ENCODE peak calls at places on chromosome 4, in nine cellular contexts. P, A, E, Y, C, L, G, X and T are unnamed samples.

GRCh38 chr4:122830392-122831095 is 3.9 kb downstream of the FGF2 start:
- DNase-seq in P (peak; percentile 55), A (no peak), E (no peak), Y (no peak), C (no peak), L (no peak), G (no peak), X (no peak), T (no peak)

GRCh38 chr4:66750273-66750672 is 795.0 kb downstream of the CENPC start:
- DNase-seq in P (no peak), A (no peak), E (no peak), Y (no peak), C (no peak), L (no peak), G (no peak), X (no peak), T (no peak)

GRCh38 chr4:139167774-139168444 is 9.1 kb downstream of the ELF2 start:
- DNase-seq in P (no peak), A (no peak), E (no peak), Y (no peak), C (peak; percentile 86), L (peak; percentile 62), G (no peak), X (no peak), T (no peak)

GRCh38 chr4:47642985-47643745 is 158.1 kb downstream of the ATP10D start:
- DNase-seq in P (no peak), A (no peak), E (peak; percentile 10), Y (no peak), C (no peak), L (no peak), G (no peak), X (no peak), T (no peak)

GRCh38 chr4:2354127-2354526 is 64.3 kb downstream of the ZFYVE28 start:
- DNase-seq in P (no peak), A (no peak), E (no peak), Y (no peak), C (peak; percentile 59), L (no peak), G (no peak), X (no peak), T (no peak)

GRCh38 chr4:165991325-165992180 is 118.5 kb downstream of the TLL1 start:
- DNase-seq in P (peak; percentile 45), A (no peak), E (no peak), Y (no peak), C (no peak), L (no peak), G (no peak), X (no peak), T (no peak)

GRCh38 chr4:53821179-53821851 is 230.0 kb upstream of the LNX1 start:
- DNase-seq in P (no peak), A (no peak), E (no peak), Y (no peak), C (no peak), L (no peak), G (no peak), X (no peak), T (no peak)

GRCh38 chr4:149790172-149790907 is 25.3 kb downstream of the IQCM start:
- DNase-seq in P (no peak), A (no peak), E (peak; percentile 45), Y (no peak), C (peak; percentile 1), L (no peak), G (no peak), X (no peak), T (no peak)

GRCh38 chr4:147996840-147997239 is 265.0 kb downstream of the ARHGAP10 start:
- DNase-seq in P (no peak), A (no peak), E (no peak), Y (no peak), C (no peak), L (no peak), G (no peak), X (no peak), T (no peak)

GRCh38 chr4:55008166-55009056 is 117.0 kb downstream of the KDR start:
- DNase-seq in P (no peak), A (no peak), E (no peak), Y (no peak), C (peak; percentile 22), L (no peak), G (no peak), X (no peak), T (no peak)

GRCh38 chr4:109803924-109804571 is 2.2 kb upstream of the CFI start:
- DNase-seq in P (peak; percentile 31), A (no peak), E (peak; percentile 4), Y (no peak), C (peak; percentile 61), L (peak; percentile 57), G (no peak), X (peak; percentile 17), T (no peak)

GRCh38 chr4:8201341-8201781 is 2.3 kb downstream of the SH3TC1 start:
- DNase-seq in P (no peak), A (no peak), E (no peak), Y (no peak), C (peak; percentile 85), L (no peak), G (no peak), X (no peak), T (no peak)

GRCh38 chr4:173261052-173261451 is 73.1 kb downstream of the HMGB2 start:
- DNase-seq in P (no peak), A (no peak), E (no peak), Y (no peak), C (no peak), L (no peak), G (no peak), X (no peak), T (no peak)

GRCh38 chr4:111937368-111937767 is 207.9 kb upstream of the FAM241A start:
- DNase-seq in P (no peak), A (no peak), E (peak; percentile 14), Y (no peak), C (peak; percentile 42), L (peak; percentile 51), G (no peak), X (no peak), T (no peak)

GRCh38 chr4:147723316-147723715 is 8.6 kb upstream of the ARHGAP10 start:
- DNase-seq in P (no peak), A (no peak), E (no peak), Y (no peak), C (no peak), L (peak; percentile 21), G (no peak), X (peak; percentile 46), T (peak; percentile 81)

GRCh38 chr4:94690851-94691254 is 66.9 kb upstream of the BMPR1B start:
- DNase-seq in P (no peak), A (no peak), E (peak; percentile 44), Y (no peak), C (peak; percentile 6), L (no peak), G (no peak), X (no peak), T (no peak)

GRCh38 chr4:127586922-127587571 is 45.7 kb upstream of the INTU start:
- DNase-seq in P (peak; percentile 9), A (no peak), E (no peak), Y (peak; percentile 3), C (peak; percentile 48), L (peak; percentile 49), G (no peak), X (no peak), T (no peak)

GRCh38 chr4:163941221-163941865 is 446.9 kb downstream of the TMA16 start:
- DNase-seq in P (no peak), A (no peak), E (no peak), Y (no peak), C (no peak), L (no peak), G (no peak), X (no peak), T (no peak)

GRCh38 chr4:130099159-130099558 is 1003.2 kb downstream of the C4orf33 start:
- DNase-seq in P (no peak), A (no peak), E (no peak), Y (no peak), C (no peak), L (no peak), G (no peak), X (no peak), T (no peak)

GRCh38 chr4:6891436-6892170 is 18.0 kb upstream of the TBC1D14 start:
- DNase-seq in P (no peak), A (no peak), E (no peak), Y (no peak), C (peak; percentile 77), L (no peak), G (no peak), X (no peak), T (no peak)

GRCh38 chr4:6893449-6894085 is 16.1 kb upstream of the TBC1D14 start:
- DNase-seq in P (no peak), A (no peak), E (peak; percentile 73), Y (no peak), C (peak; percentile 73), L (peak; percentile 99), G (peak; percentile 55), X (no peak), T (no peak)

GRCh38 chr4:6892909-6893202 is 16.8 kb upstream of the TBC1D14 start:
- DNase-seq in P (no peak), A (no peak), E (no peak), Y (no peak), C (no peak), L (no peak), G (no peak), X (no peak), T (no peak)

GRCh38 chr4:6894086-6894478 is 15.5 kb upstream of the TBC1D14 start:
- DNase-seq in P (no peak), A (no peak), E (no peak), Y (no peak), C (no peak), L (no peak), G (no peak), X (no peak), T (no peak)

GRCh38 chr4:6892190-6892908 is 17.3 kb upstream of the TBC1D14 start:
- DNase-seq in P (no peak), A (peak; percentile 76), E (no peak), Y (no peak), C (peak; percentile 97), L (peak; percentile 94), G (no peak), X (peak; percentile 53), T (no peak)
- H3K4me3 ChIP-seq in P (no peak overlapping the region), A (no peak overlapping the region), E (no peak overlapping the region), Y (no peak overlapping the region), C (peak overlapping the region; percentile 14), L (peak overlapping the region; percentile 69), G (no peak overlapping the region), X (no peak overlapping the region), T (peak overlapping the region; percentile 34)

GRCh38 chr4:101135371-101136010 is 211.8 kb downstream of the PPP3CA start:
- DNase-seq in P (no peak), A (no peak), E (no peak), Y (no peak), C (no peak), L (no peak), G (no peak), X (no peak), T (no peak)
- H3K4me3 ChIP-seq in P (no peak overlapping the region), A (no peak overlapping the region), E (no peak overlapping the region), Y (no peak overlapping the region), C (no peak overlapping the region), L (no peak overlapping the region), G (no peak overlapping the region), X (no peak overlapping the region), T (peak overlapping the region; percentile 13)

GRCh38 chr4:108619372-108620100 is 840 bp upstream of the RPL34 start:
- DNase-seq in P (no peak), A (no peak), E (no peak), Y (no peak), C (no peak), L (no peak), G (no peak), X (no peak), T (no peak)
- H3K4me3 ChIP-seq in P (peak overlapping the region; percentile 90), A (no peak overlapping the region), E (no peak overlapping the region), Y (peak overlapping the region; percentile 97), C (peak overlapping the region; percentile 96), L (peak overlapping the region; percentile 85), G (peak overlapping the region; percentile 45), X (no peak overlapping the region), T (peak overlapping the region; percentile 81)

GRCh38 chr4:104629601-104630000 is 134.9 kb upstream of the CXXC4 start:
- DNase-seq in P (no peak), A (no peak), E (no peak), Y (no peak), C (no peak), L (no peak), G (no peak), X (no peak), T (no peak)
- H3K4me3 ChIP-seq in P (no peak overlapping the region), A (no peak overlapping the region), E (no peak overlapping the region), Y (no peak overlapping the region), C (no peak overlapping the region), L (no peak overlapping the region), G (no peak overlapping the region), X (no peak overlapping the region), T (no peak overlapping the region)